ENCODE peak calls at places on chromosomes 3 and 15, in eight cellular contexts. One of them, this sample, is unnamed.

GRCh38 chr3:69368129-69368741 is 17.7 kb downstream of the FRMD4B start:
- DNase-seq in stomach: no peak
- DNase-seq in breast epithelium: no peak
- DNase-seq in SK-N-SH: no peak
- DNase-seq in fibroblast of lung: no peak
- DNase-seq in psoas muscle: no peak
- DNase-seq in lower lobe of right lung: no peak
- DNase-seq in left lung: no peak
- DNase-seq in this sample: no peak

GRCh38 chr3:78924711-78925110 is 843.1 kb downstream of the ROBO1 start:
- DNase-seq in lower lobe of right lung: no peak
- DNase-seq in stomach: no peak
- DNase-seq in SK-N-SH: no peak
- DNase-seq in psoas muscle: no peak
- DNase-seq in fibroblast of lung: no peak
- DNase-seq in breast epithelium: no peak
- DNase-seq in left lung: no peak
- DNase-seq in this sample: no peak

GRCh38 chr15:48832648-48833047 is 21.8 kb upstream of the CEP152 start:
- DNase-seq in breast epithelium: no peak
- DNase-seq in stomach: no peak
- DNase-seq in lower lobe of right lung: no peak
- DNase-seq in left lung: no peak
- DNase-seq in fibroblast of lung: no peak
- DNase-seq in psoas muscle: no peak
- DNase-seq in SK-N-SH: no peak
- DNase-seq in this sample: no peak

GRCh38 chr3:46981932-46982471 is 2.5 kb downstream of the NBEAL2 start:
- DNase-seq in fibroblast of lung: no peak
- DNase-seq in breast epithelium: peak; percentile 76
- DNase-seq in stomach: peak; percentile 76
- DNase-seq in psoas muscle: peak; percentile 53
- DNase-seq in SK-N-SH: no peak
- DNase-seq in lower lobe of right lung: peak; percentile 78
- DNase-seq in left lung: peak; percentile 65
- DNase-seq in this sample: no peak

GRCh38 chr3:36698314-36698713 is 66.0 kb downstream of the DCLK3 start:
- DNase-seq in left lung: no peak
- DNase-seq in stomach: no peak
- DNase-seq in psoas muscle: no peak
- DNase-seq in SK-N-SH: no peak
- DNase-seq in fibroblast of lung: no peak
- DNase-seq in breast epithelium: no peak
- DNase-seq in lower lobe of right lung: no peak
- DNase-seq in this sample: peak; percentile 80

GRCh38 chr3:123153124-123153523 is 48.6 kb upstream of the SEC22A start:
- DNase-seq in fibroblast of lung: no peak
- DNase-seq in lower lobe of right lung: no peak
- DNase-seq in stomach: no peak
- DNase-seq in SK-N-SH: no peak
- DNase-seq in breast epithelium: no peak
- DNase-seq in psoas muscle: no peak
- DNase-seq in left lung: no peak
- DNase-seq in this sample: no peak

GRCh38 chr3:195245531-195245951 is 25.4 kb downstream of the XXYLT1 start:
- DNase-seq in lower lobe of right lung: no peak
- DNase-seq in fibroblast of lung: no peak
- DNase-seq in stomach: no peak
- DNase-seq in psoas muscle: no peak
- DNase-seq in SK-N-SH: no peak
- DNase-seq in left lung: peak; percentile 16
- DNase-seq in breast epithelium: peak; percentile 37
- DNase-seq in this sample: peak; percentile 78

GRCh38 chr3:116423945-116424344 is 21.3 kb downstream of the LSAMP start:
- DNase-seq in fibroblast of lung: peak; percentile 29
- DNase-seq in psoas muscle: no peak
- DNase-seq in left lung: no peak
- DNase-seq in stomach: no peak
- DNase-seq in breast epithelium: no peak
- DNase-seq in lower lobe of right lung: no peak
- DNase-seq in SK-N-SH: no peak
- DNase-seq in this sample: no peak

GRCh38 chr3:38707730-38708129 is 58.2 kb upstream of the SCN5A start:
- DNase-seq in psoas muscle: no peak
- DNase-seq in fibroblast of lung: no peak
- DNase-seq in left lung: no peak
- DNase-seq in stomach: no peak
- DNase-seq in SK-N-SH: no peak
- DNase-seq in lower lobe of right lung: no peak
- DNase-seq in breast epithelium: no peak
- DNase-seq in this sample: no peak

GRCh38 chr3:62039584-62039983 is 333.8 kb downstream of the FEZF2 start:
- DNase-seq in stomach: no peak
- DNase-seq in breast epithelium: no peak
- DNase-seq in fibroblast of lung: no peak
- DNase-seq in lower lobe of right lung: no peak
- DNase-seq in SK-N-SH: no peak
- DNase-seq in psoas muscle: no peak
- DNase-seq in left lung: no peak
- DNase-seq in this sample: no peak

GRCh38 chr15:70788114-70789049 is 25.0 kb upstream of the UACA start:
- DNase-seq in lower lobe of right lung: no peak
- DNase-seq in psoas muscle: no peak
- DNase-seq in left lung: no peak
- DNase-seq in stomach: no peak
- DNase-seq in breast epithelium: no peak
- DNase-seq in SK-N-SH: no peak
- DNase-seq in fibroblast of lung: peak; percentile 83
- DNase-seq in this sample: no peak

GRCh38 chr3:160566499-160566898 is 1.1 kb upstream of the KPNA4 start:
- DNase-seq in psoas muscle: no peak
- DNase-seq in SK-N-SH: no peak
- DNase-seq in fibroblast of lung: no peak
- DNase-seq in breast epithelium: no peak
- DNase-seq in lower lobe of right lung: no peak
- DNase-seq in stomach: no peak
- DNase-seq in left lung: no peak
- DNase-seq in this sample: no peak

GRCh38 chr3:160565442-160566403 is at the start of gene KPNA4:
- DNase-seq in fibroblast of lung: peak; percentile 99
- DNase-seq in psoas muscle: peak; percentile 99
- DNase-seq in lower lobe of right lung: peak; percentile 98
- DNase-seq in SK-N-SH: peak; percentile 98
- DNase-seq in left lung: peak; percentile 98
- DNase-seq in stomach: peak; percentile 98
- DNase-seq in breast epithelium: peak; percentile 98
- DNase-seq in this sample: peak; percentile 99

GRCh38 chr3:160567774-160568173 is 2.4 kb upstream of the KPNA4 start:
- DNase-seq in lower lobe of right lung: no peak
- DNase-seq in stomach: no peak
- DNase-seq in fibroblast of lung: no peak
- DNase-seq in left lung: no peak
- DNase-seq in SK-N-SH: no peak
- DNase-seq in psoas muscle: no peak
- DNase-seq in breast epithelium: no peak
- DNase-seq in this sample: no peak

GRCh38 chr3:160568989-160569388 is 3.6 kb upstream of the KPNA4 start:
- DNase-seq in breast epithelium: no peak
- DNase-seq in psoas muscle: no peak
- DNase-seq in left lung: no peak
- DNase-seq in SK-N-SH: no peak
- DNase-seq in stomach: no peak
- DNase-seq in lower lobe of right lung: no peak
- DNase-seq in fibroblast of lung: no peak
- DNase-seq in this sample: no peak

GRCh38 chr3:160569874-160570273 is 4.5 kb upstream of the KPNA4 start:
- DNase-seq in psoas muscle: no peak
- DNase-seq in left lung: no peak
- DNase-seq in lower lobe of right lung: no peak
- DNase-seq in SK-N-SH: peak; percentile 58
- DNase-seq in stomach: no peak
- DNase-seq in breast epithelium: no peak
- DNase-seq in fibroblast of lung: peak; percentile 25
- DNase-seq in this sample: no peak
- H3K27ac ChIP-seq in psoas muscle: no peak overlapping the region
- H3K27ac ChIP-seq in left lung: no peak overlapping the region
- H3K27ac ChIP-seq in lower lobe of right lung: no peak overlapping the region
- H3K27ac ChIP-seq in SK-N-SH: no peak overlapping the region
- H3K27ac ChIP-seq in stomach: no peak overlapping the region
- H3K27ac ChIP-seq in breast epithelium: no peak overlapping the region
- H3K27ac ChIP-seq in fibroblast of lung: no peak overlapping the region
- H3K27ac ChIP-seq in this sample: no peak overlapping the region

GRCh38 chr3:177437513-177438337 is 240.4 kb upstream of the TBL1XR1 start:
- DNase-seq in breast epithelium: no peak
- DNase-seq in stomach: no peak
- DNase-seq in fibroblast of lung: no peak
- DNase-seq in left lung: no peak
- DNase-seq in SK-N-SH: no peak
- DNase-seq in psoas muscle: no peak
- DNase-seq in lower lobe of right lung: no peak
- DNase-seq in this sample: no peak

GRCh38 chr3:177438596-177439220 is 241.4 kb upstream of the TBL1XR1 start:
- DNase-seq in breast epithelium: no peak
- DNase-seq in psoas muscle: no peak
- DNase-seq in fibroblast of lung: no peak
- DNase-seq in stomach: no peak
- DNase-seq in left lung: no peak
- DNase-seq in lower lobe of right lung: no peak
- DNase-seq in SK-N-SH: no peak
- DNase-seq in this sample: no peak

GRCh38 chr3:177431525-177432255 is 234.4 kb upstream of the TBL1XR1 start:
- DNase-seq in SK-N-SH: peak; percentile 32
- DNase-seq in fibroblast of lung: no peak
- DNase-seq in left lung: no peak
- DNase-seq in lower lobe of right lung: no peak
- DNase-seq in breast epithelium: no peak
- DNase-seq in stomach: no peak
- DNase-seq in psoas muscle: no peak
- DNase-seq in this sample: no peak

GRCh38 chr3:177439729-177440269 is 242.5 kb upstream of the TBL1XR1 start:
- DNase-seq in lower lobe of right lung: no peak
- DNase-seq in breast epithelium: no peak
- DNase-seq in psoas muscle: no peak
- DNase-seq in SK-N-SH: no peak
- DNase-seq in stomach: no peak
- DNase-seq in left lung: no peak
- DNase-seq in fibroblast of lung: peak; percentile 73
- DNase-seq in this sample: no peak

GRCh38 chr3:177435301-177435700 is 238.0 kb upstream of the TBL1XR1 start:
- DNase-seq in left lung: no peak
- DNase-seq in breast epithelium: no peak
- DNase-seq in fibroblast of lung: no peak
- DNase-seq in SK-N-SH: no peak
- DNase-seq in lower lobe of right lung: no peak
- DNase-seq in stomach: no peak
- DNase-seq in psoas muscle: no peak
- DNase-seq in this sample: no peak
- H3K9me3 ChIP-seq in left lung: no peaks in the 10 kb centered on the region
- H3K9me3 ChIP-seq in breast epithelium: no peaks in the 10 kb centered on the region
- H3K9me3 ChIP-seq in fibroblast of lung: no peaks in the 10 kb centered on the region
- H3K9me3 ChIP-seq in SK-N-SH: no peaks in the 10 kb centered on the region
- H3K9me3 ChIP-seq in lower lobe of right lung: no peaks in the 10 kb centered on the region
- H3K9me3 ChIP-seq in stomach: no peaks in the 10 kb centered on the region
- H3K9me3 ChIP-seq in psoas muscle: no peaks in the 10 kb centered on the region
- H3K9me3 ChIP-seq in this sample: no peaks in the 10 kb centered on the region

GRCh38 chr15:74221399-74222230 is 14.5 kb upstream of the CCDC33 start:
- DNase-seq in SK-N-SH: no peak
- DNase-seq in psoas muscle: no peak
- DNase-seq in fibroblast of lung: no peak
- DNase-seq in left lung: no peak
- DNase-seq in stomach: no peak
- DNase-seq in lower lobe of right lung: no peak
- DNase-seq in breast epithelium: no peak
- DNase-seq in this sample: no peak
- H3K27ac ChIP-seq in SK-N-SH: peak overlapping the region; percentile 100
- H3K27ac ChIP-seq in psoas muscle: no peak overlapping the region
- H3K27ac ChIP-seq in fibroblast of lung: no peak overlapping the region
- H3K27ac ChIP-seq in left lung: no peak overlapping the region
- H3K27ac ChIP-seq in stomach: no peak overlapping the region
- H3K27ac ChIP-seq in lower lobe of right lung: no peak overlapping the region
- H3K27ac ChIP-seq in breast epithelium: no peak overlapping the region
- H3K27ac ChIP-seq in this sample: no peak overlapping the region

GRCh38 chr3:144341461-144341860 is 369.8 kb downstream of the DIPK2A start:
- DNase-seq in left lung: no peak
- DNase-seq in psoas muscle: no peak
- DNase-seq in breast epithelium: no peak
- DNase-seq in SK-N-SH: no peak
- DNase-seq in stomach: no peak
- DNase-seq in lower lobe of right lung: no peak
- DNase-seq in fibroblast of lung: no peak
- DNase-seq in this sample: no peak
- H3K9me3 ChIP-seq in left lung: no peaks in the 10 kb centered on the region
- H3K9me3 ChIP-seq in psoas muscle: no peaks in the 10 kb centered on the region
- H3K9me3 ChIP-seq in breast epithelium: no peaks in the 10 kb centered on the region
- H3K9me3 ChIP-seq in SK-N-SH: no peaks in the 10 kb centered on the region
- H3K9me3 ChIP-seq in stomach: no peaks in the 10 kb centered on the region
- H3K9me3 ChIP-seq in lower lobe of right lung: no peaks in the 10 kb centered on the region
- H3K9me3 ChIP-seq in fibroblast of lung: no peaks in the 10 kb centered on the region
- H3K9me3 ChIP-seq in this sample: no peaks in the 10 kb centered on the region

GRCh38 chr15:78810003-78810376 is 1.3 kb downstream of the ADAMTS7 start:
- DNase-seq in SK-N-SH: no peak
- DNase-seq in breast epithelium: no peak
- DNase-seq in psoas muscle: no peak
- DNase-seq in fibroblast of lung: peak; percentile 3
- DNase-seq in left lung: no peak
- DNase-seq in lower lobe of right lung: no peak
- DNase-seq in stomach: no peak
- DNase-seq in this sample: no peak
- H3K27ac ChIP-seq in SK-N-SH: peak overlapping the region; percentile 74
- H3K27ac ChIP-seq in breast epithelium: peak overlapping the region; percentile 80
- H3K27ac ChIP-seq in psoas muscle: no peak overlapping the region
- H3K27ac ChIP-seq in fibroblast of lung: no peak overlapping the region
- H3K27ac ChIP-seq in left lung: no peak overlapping the region
- H3K27ac ChIP-seq in lower lobe of right lung: peak overlapping the region; percentile 47
- H3K27ac ChIP-seq in stomach: no peak overlapping the region
- H3K27ac ChIP-seq in this sample: peak overlapping the region; percentile 80

GRCh38 chr3:5707794-5708193 is 520.3 kb downstream of the EDEM1 start:
- DNase-seq in psoas muscle: no peak
- DNase-seq in stomach: no peak
- DNase-seq in SK-N-SH: no peak
- DNase-seq in breast epithelium: no peak
- DNase-seq in fibroblast of lung: no peak
- DNase-seq in left lung: no peak
- DNase-seq in lower lobe of right lung: no peak
- DNase-seq in this sample: no peak

GRCh38 chr3:5710718-5711117 is 523.2 kb downstream of the EDEM1 start:
- DNase-seq in fibroblast of lung: no peak
- DNase-seq in SK-N-SH: no peak
- DNase-seq in stomach: no peak
- DNase-seq in lower lobe of right lung: no peak
- DNase-seq in left lung: no peak
- DNase-seq in psoas muscle: no peak
- DNase-seq in breast epithelium: no peak
- DNase-seq in this sample: no peak

GRCh38 chr3:5709704-5710103 is 522.2 kb downstream of the EDEM1 start:
- DNase-seq in breast epithelium: no peak
- DNase-seq in lower lobe of right lung: no peak
- DNase-seq in stomach: no peak
- DNase-seq in left lung: no peak
- DNase-seq in SK-N-SH: no peak
- DNase-seq in psoas muscle: no peak
- DNase-seq in fibroblast of lung: no peak
- DNase-seq in this sample: no peak
- H3K9me3 ChIP-seq in breast epithelium: no peaks in the 10 kb centered on the region
- H3K9me3 ChIP-seq in lower lobe of right lung: no peaks in the 10 kb centered on the region
- H3K9me3 ChIP-seq in stomach: no peaks in the 10 kb centered on the region
- H3K9me3 ChIP-seq in left lung: peaks cover 3% of the 10 kb centered on the region
- H3K9me3 ChIP-seq in SK-N-SH: no peaks in the 10 kb centered on the region
- H3K9me3 ChIP-seq in psoas muscle: no peaks in the 10 kb centered on the region
- H3K9me3 ChIP-seq in fibroblast of lung: no peaks in the 10 kb centered on the region
- H3K9me3 ChIP-seq in this sample: no peaks in the 10 kb centered on the region